ENCODE peak calls at places on chromosomes 2 and 18, in six cellular contexts. A, E, T, P, N and S are unnamed samples.

GRCh38 chr2:238895901-238896600 is 48.2 kb downstream of the TWIST2 start:
- DNase-seq in A (peak), E (peak), T (no peak), P (peak), N (peak), S (no peak)

GRCh38 chr2:213524164-213524563 is 239.9 kb downstream of the SPAG16 start:
- DNase-seq in A (no peak), E (no peak), T (no peak), P (no peak), N (no peak), S (peak)

GRCh38 chr2:122031544-122032263 is 276.3 kb downstream of the TSN start:
- DNase-seq in A (no peak), E (no peak), T (no peak), P (no peak), N (no peak), S (no peak)

GRCh38 chr2:102021776-102022175 is 30.0 kb downstream of the IL1R2 start:
- DNase-seq in A (no peak), E (no peak), T (no peak), P (no peak), N (no peak), S (no peak)

GRCh38 chr2:135948642-135949355 is 36.6 kb downstream of the DARS1 start:
- DNase-seq in A (no peak), E (no peak), T (peak), P (peak), N (no peak), S (no peak)

GRCh38 chr2:134319581-134320246 is 65.8 kb downstream of the MGAT5 start:
- DNase-seq in A (no peak), E (no peak), T (no peak), P (no peak), N (no peak), S (no peak)

GRCh38 chr2:240441326-240441992 is 6.0 kb downstream of the GPC1 start:
- DNase-seq in A (no peak), E (no peak), T (no peak), P (no peak), N (no peak), S (no peak)

GRCh38 chr2:109195193-109196045 is 66.4 kb downstream of the SH3RF3 start:
- DNase-seq in A (no peak), E (peak), T (no peak), P (no peak), N (no peak), S (no peak)

GRCh38 chr2:13106302-13106701 is 389.6 kb downstream of the TRIB2 start:
- DNase-seq in A (no peak), E (no peak), T (no peak), P (no peak), N (no peak), S (peak)

GRCh38 chr18:48538531-48539405 is at the start of gene CTIF:
- DNase-seq in A (peak), E (peak), T (peak), P (peak), N (peak), S (no peak)

GRCh38 chr2:107808023-107808422 is 18.7 kb upstream of the RGPD4 start:
- DNase-seq in A (no peak), E (no peak), T (no peak), P (no peak), N (no peak), S (no peak)

GRCh38 chr2:231068525-231069222 is 12.0 kb downstream of the PSMD1 start:
- DNase-seq in A (no peak), E (no peak), T (no peak), P (peak), N (no peak), S (no peak)

GRCh38 chr18:9612215-9612830 is 2.0 kb downstream of the PPP4R1 start:
- DNase-seq in A (no peak), E (no peak), T (peak), P (no peak), N (peak), S (peak)

GRCh38 chr2:218079943-218080913 is 11.2 kb downstream of the RUFY4 start:
- DNase-seq in A (no peak), E (no peak), T (no peak), P (no peak), N (no peak), S (no peak)

GRCh38 chr2:101205521-101205998 is 47.1 kb upstream of the CNOT11 start:
- DNase-seq in A (no peak), E (peak), T (peak), P (peak), N (peak), S (no peak)

GRCh38 chr18:12656671-12657047 is 1.2 kb downstream of the SPIRE1 start:
- DNase-seq in A (no peak), E (no peak), T (no peak), P (no peak), N (no peak), S (no peak)
- H3K27ac ChIP-seq in A (peak), E (peak), T (no peak), P (peak), N (peak), S (no peak)

GRCh38 chr2:174967693-174968260 is 37.4 kb downstream of the CHN1 start:
- DNase-seq in A (no peak), E (no peak), T (no peak), P (no peak), N (no peak), S (no peak)
- H3K27ac ChIP-seq in A (no peak), E (no peak), T (no peak), P (no peak), N (no peak), S (no peak)

DNA sequence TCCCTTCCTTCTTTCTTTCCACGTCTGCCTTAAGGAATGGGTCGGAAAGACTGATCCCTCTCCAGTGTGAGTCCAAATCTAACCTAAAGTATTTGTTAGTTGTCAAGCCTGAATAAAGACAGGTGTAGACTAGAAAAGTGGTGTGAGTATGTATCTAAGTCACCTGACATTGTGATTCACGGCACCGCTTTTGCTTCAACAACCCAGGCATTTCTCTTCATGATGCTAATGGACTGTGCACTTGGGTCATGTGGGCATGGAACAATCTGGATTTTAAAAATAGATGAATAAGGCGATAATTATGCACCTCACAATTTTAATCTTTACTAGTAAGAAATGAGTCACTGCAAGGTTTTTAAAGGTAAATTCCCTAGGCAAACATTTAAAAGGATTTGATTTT is 107.5 kb downstream of the LIPG start:
- DNase-seq in A (no peak), E (no peak), T (no peak), P (no peak), N (no peak), S (no peak)
- H3K27ac ChIP-seq in A (no peak), E (no peak), T (no peak), P (no peak), N (no peak), S (no peak)

GRCh38 chr2:54429055-54429454 is 27.1 kb upstream of the SPTBN1 start:
- DNase-seq in A (no peak), E (no peak), T (no peak), P (no peak), N (no peak), S (no peak)
- H3K27ac ChIP-seq in A (peak), E (peak), T (no peak), P (no peak), N (no peak), S (no peak)

GRCh38 chr2:168454737-168455691 is 1.1 kb upstream of the CERS6 start:
- DNase-seq in A (no peak), E (no peak), T (no peak), P (no peak), N (no peak), S (no peak)

GRCh38 chr2:168459256-168459655 is 3.2 kb downstream of the CERS6 start:
- DNase-seq in A (no peak), E (no peak), T (no peak), P (no peak), N (no peak), S (no peak)

GRCh38 chr2:168455692-168456525 is at the start of gene CERS6:
- DNase-seq in A (peak), E (peak), T (peak), P (peak), N (peak), S (no peak)

GRCh38 chr2:168457177-168457905 is 1.3 kb downstream of the CERS6 start:
- DNase-seq in A (no peak), E (no peak), T (no peak), P (no peak), N (no peak), S (no peak)

DNA sequence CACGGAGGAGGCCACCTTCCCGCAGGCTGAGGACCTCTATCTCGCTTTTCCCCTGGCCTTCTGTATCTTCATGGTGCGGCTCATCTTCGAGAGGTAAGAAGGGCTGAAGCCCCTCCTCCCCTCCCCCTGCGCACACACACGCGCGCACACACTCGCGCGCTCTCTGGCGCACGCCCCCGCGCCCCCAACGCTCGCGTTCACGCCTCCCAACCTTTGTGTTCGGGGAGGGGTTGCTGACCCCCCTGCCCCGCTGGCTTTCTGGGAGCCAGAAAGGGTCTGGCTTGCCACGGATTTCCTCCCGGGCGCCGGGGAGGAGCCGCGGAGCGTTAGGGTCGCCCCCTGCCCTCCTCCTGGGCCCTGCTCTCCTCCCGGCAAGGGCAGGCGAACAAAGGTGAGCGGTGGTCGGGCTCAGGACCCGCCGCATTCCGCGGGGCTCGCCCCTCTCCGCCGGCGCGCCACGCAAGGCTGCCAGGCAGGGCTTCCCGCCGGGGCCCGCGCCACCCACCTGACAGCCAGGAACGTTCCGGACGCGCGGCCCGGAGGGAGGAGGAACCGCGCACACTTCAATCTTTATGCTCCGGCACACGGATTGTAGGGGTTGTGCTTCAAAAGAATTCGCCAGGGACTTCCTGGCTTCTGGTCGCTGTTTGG is 579 bp downstream of the CERS6 start:
- DNase-seq in A (peak), E (peak), T (peak), P (no peak), N (peak), S (no peak)
- H3K27ac ChIP-seq in A (peak), E (peak), T (no peak), P (peak), N (peak), S (no peak)

GRCh38 chr2:65599693-65600092 is 167.3 kb upstream of the SPRED2 start:
- DNase-seq in A (no peak), E (no peak), T (no peak), P (no peak), N (no peak), S (no peak)
- H3K27ac ChIP-seq in A (no peak), E (no peak), T (no peak), P (no peak), N (no peak), S (no peak)

DNA sequence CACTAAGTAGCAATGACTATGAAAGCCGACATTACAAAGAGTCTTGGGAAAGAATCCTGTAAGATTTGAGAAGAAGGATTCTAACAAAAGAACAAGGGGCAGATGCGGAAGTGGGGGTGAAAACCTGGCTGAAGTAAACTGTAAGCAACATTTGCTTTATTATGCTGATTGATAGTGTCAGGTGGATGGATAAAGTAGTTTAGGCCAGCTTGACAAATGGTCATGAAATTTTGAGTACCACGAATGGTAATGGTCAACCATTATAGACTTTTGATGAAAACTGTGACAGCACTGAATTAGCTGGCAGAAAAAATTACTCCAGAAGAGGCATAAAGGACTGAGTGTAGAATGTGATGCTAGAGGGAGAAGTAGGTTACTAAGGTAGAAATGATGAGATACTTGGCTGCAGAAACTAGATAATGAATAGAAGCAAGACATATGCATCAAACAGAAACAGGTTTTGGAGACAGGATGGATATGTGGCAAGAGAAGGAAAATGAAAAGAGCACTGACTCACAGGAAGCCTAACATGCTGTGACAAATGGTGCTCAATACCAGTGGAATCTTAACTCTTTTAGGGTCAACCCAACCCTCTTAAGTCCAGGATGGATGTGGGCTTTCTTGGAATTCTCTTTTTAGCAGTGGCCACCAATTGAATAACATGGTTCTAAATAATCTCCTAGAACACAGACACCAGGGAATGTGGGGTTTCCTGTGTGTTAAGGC is 6.8 kb downstream of the THUMPD2 start:
- DNase-seq in A (no peak), E (no peak), T (no peak), P (peak), N (no peak), S (no peak)
- H3K27ac ChIP-seq in A (no peak), E (peak), T (no peak), P (no peak), N (no peak), S (no peak)